ENCODE peak calls at places on chromosomes 12 and 14, in six cellular contexts. One of them, this sample, is unnamed.

GRCh38 chr12:46200551-46200950 is 68.3 kb downstream of the SLC38A1 start:
- DNase-seq in GM12891: no peak
- DNase-seq in DMS153: no peak
- DNase-seq in AG08395: no peak
- DNase-seq in activated CD4-positive, CD25-positive, alpha-beta regulatory T cell treated with anti-CD3 and anti-CD28 coated beads, Interleukin-2, amount 50 U/mL, for 72 hours: no peak
- DNase-seq in PC-3: no peak
- DNase-seq in this sample: no peak

GRCh38 chr14:39173198-39173597 is 1.9 kb upstream of the PNN start:
- DNase-seq in GM12891: no peak
- DNase-seq in DMS153: no peak
- DNase-seq in AG08395: no peak
- DNase-seq in activated CD4-positive, CD25-positive, alpha-beta regulatory T cell treated with anti-CD3 and anti-CD28 coated beads, Interleukin-2, amount 50 U/mL, for 72 hours: no peak
- DNase-seq in PC-3: no peak
- DNase-seq in this sample: no peak

GRCh38 chr14:75088566-75089373 is 19.3 kb downstream of the ZC2HC1C start:
- DNase-seq in GM12891: peak
- DNase-seq in DMS153: no peak
- DNase-seq in AG08395: peak
- DNase-seq in activated CD4-positive, CD25-positive, alpha-beta regulatory T cell treated with anti-CD3 and anti-CD28 coated beads, Interleukin-2, amount 50 U/mL, for 72 hours: no peak
- DNase-seq in PC-3: peak
- DNase-seq in this sample: peak

GRCh38 chr14:26598081-26598671 is 343 bp upstream of the NOVA1 start:
- DNase-seq in GM12891: peak
- DNase-seq in DMS153: peak
- DNase-seq in AG08395: peak
- DNase-seq in activated CD4-positive, CD25-positive, alpha-beta regulatory T cell treated with anti-CD3 and anti-CD28 coated beads, Interleukin-2, amount 50 U/mL, for 72 hours: no peak
- DNase-seq in PC-3: peak
- DNase-seq in this sample: peak

GRCh38 chr12:43208627-43209026 is 343.4 kb downstream of the ADAMTS20 start:
- DNase-seq in GM12891: no peak
- DNase-seq in DMS153: no peak
- DNase-seq in AG08395: no peak
- DNase-seq in activated CD4-positive, CD25-positive, alpha-beta regulatory T cell treated with anti-CD3 and anti-CD28 coated beads, Interleukin-2, amount 50 U/mL, for 72 hours: no peak
- DNase-seq in PC-3: no peak
- DNase-seq in this sample: no peak

GRCh38 chr14:102579696-102580551 is 12.5 kb upstream of the RCOR1 start:
- DNase-seq in GM12891: no peak
- DNase-seq in DMS153: no peak
- DNase-seq in AG08395: peak
- DNase-seq in activated CD4-positive, CD25-positive, alpha-beta regulatory T cell treated with anti-CD3 and anti-CD28 coated beads, Interleukin-2, amount 50 U/mL, for 72 hours: no peak
- DNase-seq in PC-3: peak
- DNase-seq in this sample: no peak

GRCh38 chr14:59251811-59252771 is 63.6 kb downstream of the DAAM1 start:
- DNase-seq in GM12891: no peak
- DNase-seq in DMS153: no peak
- DNase-seq in AG08395: peak
- DNase-seq in activated CD4-positive, CD25-positive, alpha-beta regulatory T cell treated with anti-CD3 and anti-CD28 coated beads, Interleukin-2, amount 50 U/mL, for 72 hours: no peak
- DNase-seq in PC-3: no peak
- DNase-seq in this sample: no peak

GRCh38 chr14:36773558-36773957 is 111.9 kb downstream of the PAX9 start:
- DNase-seq in GM12891: no peak
- DNase-seq in DMS153: no peak
- DNase-seq in AG08395: peak
- DNase-seq in activated CD4-positive, CD25-positive, alpha-beta regulatory T cell treated with anti-CD3 and anti-CD28 coated beads, Interleukin-2, amount 50 U/mL, for 72 hours: no peak
- DNase-seq in PC-3: peak
- DNase-seq in this sample: no peak

GRCh38 chr14:73267474-73267873 is 30.2 kb downstream of the PAPLN start:
- DNase-seq in GM12891: no peak
- DNase-seq in DMS153: no peak
- DNase-seq in AG08395: no peak
- DNase-seq in activated CD4-positive, CD25-positive, alpha-beta regulatory T cell treated with anti-CD3 and anti-CD28 coated beads, Interleukin-2, amount 50 U/mL, for 72 hours: no peak
- DNase-seq in PC-3: no peak
- DNase-seq in this sample: no peak

GRCh38 chr12:130981156-130981789 is 27.6 kb downstream of the ADGRD1 start:
- DNase-seq in GM12891: no peak
- DNase-seq in DMS153: no peak
- DNase-seq in AG08395: no peak
- DNase-seq in activated CD4-positive, CD25-positive, alpha-beta regulatory T cell treated with anti-CD3 and anti-CD28 coated beads, Interleukin-2, amount 50 U/mL, for 72 hours: no peak
- DNase-seq in PC-3: no peak
- DNase-seq in this sample: no peak

GRCh38 chr14:32129124-32129523 is 52.0 kb downstream of the ARHGAP5 start:
- DNase-seq in GM12891: no peak
- DNase-seq in DMS153: no peak
- DNase-seq in AG08395: peak
- DNase-seq in activated CD4-positive, CD25-positive, alpha-beta regulatory T cell treated with anti-CD3 and anti-CD28 coated beads, Interleukin-2, amount 50 U/mL, for 72 hours: no peak
- DNase-seq in PC-3: peak
- DNase-seq in this sample: no peak

GRCh38 chr12:64019654-64020053 is 175.2 kb downstream of the SRGAP1 start:
- DNase-seq in GM12891: no peak
- DNase-seq in DMS153: no peak
- DNase-seq in AG08395: no peak
- DNase-seq in activated CD4-positive, CD25-positive, alpha-beta regulatory T cell treated with anti-CD3 and anti-CD28 coated beads, Interleukin-2, amount 50 U/mL, for 72 hours: no peak
- DNase-seq in PC-3: no peak
- DNase-seq in this sample: no peak

GRCh38 chr12:11810962-11811361 is 161.5 kb downstream of the ETV6 start:
- DNase-seq in GM12891: no peak
- DNase-seq in DMS153: no peak
- DNase-seq in AG08395: no peak
- DNase-seq in activated CD4-positive, CD25-positive, alpha-beta regulatory T cell treated with anti-CD3 and anti-CD28 coated beads, Interleukin-2, amount 50 U/mL, for 72 hours: no peak
- DNase-seq in PC-3: no peak
- DNase-seq in this sample: peak

GRCh38 chr12:64720884-64721283 is 38.3 kb downstream of the GNS start:
- DNase-seq in GM12891: no peak
- DNase-seq in DMS153: no peak
- DNase-seq in AG08395: no peak
- DNase-seq in activated CD4-positive, CD25-positive, alpha-beta regulatory T cell treated with anti-CD3 and anti-CD28 coated beads, Interleukin-2, amount 50 U/mL, for 72 hours: no peak
- DNase-seq in PC-3: no peak
- DNase-seq in this sample: no peak

GRCh38 chr12:96233941-96234461 is 39.8 kb downstream of the ELK3 start:
- DNase-seq in GM12891: no peak
- DNase-seq in DMS153: no peak
- DNase-seq in AG08395: peak
- DNase-seq in activated CD4-positive, CD25-positive, alpha-beta regulatory T cell treated with anti-CD3 and anti-CD28 coated beads, Interleukin-2, amount 50 U/mL, for 72 hours: no peak
- DNase-seq in PC-3: no peak
- DNase-seq in this sample: no peak

GRCh38 chr12:68878283-68878682 is 54.7 kb downstream of the CPM start:
- DNase-seq in GM12891: no peak
- DNase-seq in DMS153: no peak
- DNase-seq in AG08395: no peak
- DNase-seq in activated CD4-positive, CD25-positive, alpha-beta regulatory T cell treated with anti-CD3 and anti-CD28 coated beads, Interleukin-2, amount 50 U/mL, for 72 hours: no peak
- DNase-seq in PC-3: no peak
- DNase-seq in this sample: no peak

GRCh38 chr14:91202234-91202974 is 42.1 kb downstream of the GPR68 start:
- DNase-seq in GM12891: no peak
- DNase-seq in DMS153: no peak
- DNase-seq in AG08395: peak
- DNase-seq in activated CD4-positive, CD25-positive, alpha-beta regulatory T cell treated with anti-CD3 and anti-CD28 coated beads, Interleukin-2, amount 50 U/mL, for 72 hours: no peak
- DNase-seq in PC-3: peak
- DNase-seq in this sample: no peak

GRCh38 chr12:4089147-4089606 is 184.4 kb upstream of the CCND2 start:
- DNase-seq in GM12891: no peak
- DNase-seq in DMS153: no peak
- DNase-seq in AG08395: no peak
- DNase-seq in activated CD4-positive, CD25-positive, alpha-beta regulatory T cell treated with anti-CD3 and anti-CD28 coated beads, Interleukin-2, amount 50 U/mL, for 72 hours: no peak
- DNase-seq in PC-3: no peak
- DNase-seq in this sample: no peak

GRCh38 chr14:84477996-84478395 is 1051.9 kb upstream of the FLRT2 start:
- DNase-seq in GM12891: no peak
- DNase-seq in DMS153: no peak
- DNase-seq in AG08395: no peak
- DNase-seq in activated CD4-positive, CD25-positive, alpha-beta regulatory T cell treated with anti-CD3 and anti-CD28 coated beads, Interleukin-2, amount 50 U/mL, for 72 hours: no peak
- DNase-seq in PC-3: no peak
- DNase-seq in this sample: no peak